ENCODE peak calls at places on chromosomes 12 and 14, in ten cellular contexts. One of them, this sample, is unnamed.

GRCh38 chr14:77027538-77028383 is 747 bp downstream of the IRF2BPL start:
- DNase-seq in WTC11: peak
- DNase-seq in choroid plexus epithelial cell: peak
- DNase-seq in fibroblast of the aortic adventitia: peak
- DNase-seq in tibial nerve: no peak
- DNase-seq in mesothelial cell of epicardium: peak
- DNase-seq in nephron progenitor cell: peak
- DNase-seq in GM12878: no peak
- DNase-seq in hepatocyte: peak
- DNase-seq in right atrium auricular region: no peak
- DNase-seq in this sample: peak

GRCh38 chr14:91317381-91318313 is 73.1 kb upstream of the GPR68 start:
- DNase-seq in WTC11: no peak
- DNase-seq in choroid plexus epithelial cell: no peak
- DNase-seq in fibroblast of the aortic adventitia: peak
- DNase-seq in tibial nerve: no peak
- DNase-seq in mesothelial cell of epicardium: no peak
- DNase-seq in nephron progenitor cell: no peak
- DNase-seq in GM12878: no peak
- DNase-seq in hepatocyte: no peak
- DNase-seq in right atrium auricular region: peak
- DNase-seq in this sample: peak

GRCh38 chr12:103840399-103840880 is 594 bp downstream of the NT5DC3 start:
- DNase-seq in WTC11: peak
- DNase-seq in choroid plexus epithelial cell: no peak
- DNase-seq in fibroblast of the aortic adventitia: peak
- DNase-seq in tibial nerve: no peak
- DNase-seq in mesothelial cell of epicardium: no peak
- DNase-seq in nephron progenitor cell: no peak
- DNase-seq in GM12878: no peak
- DNase-seq in hepatocyte: no peak
- DNase-seq in right atrium auricular region: no peak
- DNase-seq in this sample: peak

GRCh38 chr12:93079271-93079670 is 150.2 kb upstream of the EEA1 start:
- DNase-seq in WTC11: no peak
- DNase-seq in choroid plexus epithelial cell: no peak
- DNase-seq in fibroblast of the aortic adventitia: no peak
- DNase-seq in tibial nerve: no peak
- DNase-seq in mesothelial cell of epicardium: no peak
- DNase-seq in nephron progenitor cell: no peak
- DNase-seq in GM12878: no peak
- DNase-seq in hepatocyte: no peak
- DNase-seq in right atrium auricular region: no peak
- DNase-seq in this sample: no peak

GRCh38 chr14:93303659-93304058 is 29.2 kb downstream of the BTBD7 start:
- DNase-seq in WTC11: no peak
- DNase-seq in choroid plexus epithelial cell: no peak
- DNase-seq in fibroblast of the aortic adventitia: peak
- DNase-seq in tibial nerve: no peak
- DNase-seq in mesothelial cell of epicardium: no peak
- DNase-seq in nephron progenitor cell: no peak
- DNase-seq in GM12878: no peak
- DNase-seq in hepatocyte: no peak
- DNase-seq in right atrium auricular region: no peak
- DNase-seq in this sample: no peak

GRCh38 chr12:108798551-108799221 is 58.7 kb downstream of the SSH1 start:
- DNase-seq in WTC11: no peak
- DNase-seq in choroid plexus epithelial cell: peak
- DNase-seq in fibroblast of the aortic adventitia: peak
- DNase-seq in tibial nerve: no peak
- DNase-seq in mesothelial cell of epicardium: no peak
- DNase-seq in nephron progenitor cell: no peak
- DNase-seq in GM12878: no peak
- DNase-seq in hepatocyte: no peak
- DNase-seq in right atrium auricular region: no peak
- DNase-seq in this sample: peak

GRCh38 chr12:130506844-130507243 is 169.2 kb downstream of the PIWIL1 start:
- DNase-seq in WTC11: no peak
- DNase-seq in choroid plexus epithelial cell: no peak
- DNase-seq in fibroblast of the aortic adventitia: no peak
- DNase-seq in tibial nerve: no peak
- DNase-seq in mesothelial cell of epicardium: no peak
- DNase-seq in nephron progenitor cell: no peak
- DNase-seq in GM12878: no peak
- DNase-seq in hepatocyte: no peak
- DNase-seq in right atrium auricular region: no peak
- DNase-seq in this sample: no peak

GRCh38 chr14:89767861-89768268 is 186.7 kb downstream of the EFCAB11 start:
- DNase-seq in WTC11: peak
- DNase-seq in choroid plexus epithelial cell: peak
- DNase-seq in fibroblast of the aortic adventitia: peak
- DNase-seq in tibial nerve: no peak
- DNase-seq in mesothelial cell of epicardium: no peak
- DNase-seq in nephron progenitor cell: peak
- DNase-seq in GM12878: peak
- DNase-seq in hepatocyte: peak
- DNase-seq in right atrium auricular region: no peak
- DNase-seq in this sample: peak

GRCh38 chr12:115437061-115437567 is 753.1 kb upstream of the TBX3 start:
- DNase-seq in WTC11: no peak
- DNase-seq in choroid plexus epithelial cell: no peak
- DNase-seq in fibroblast of the aortic adventitia: peak
- DNase-seq in tibial nerve: no peak
- DNase-seq in mesothelial cell of epicardium: no peak
- DNase-seq in nephron progenitor cell: no peak
- DNase-seq in GM12878: no peak
- DNase-seq in hepatocyte: peak
- DNase-seq in right atrium auricular region: no peak
- DNase-seq in this sample: no peak

GRCh38 chr14:51548187-51548586 is 103.5 kb upstream of the FRMD6 start:
- DNase-seq in WTC11: no peak
- DNase-seq in choroid plexus epithelial cell: no peak
- DNase-seq in fibroblast of the aortic adventitia: no peak
- DNase-seq in tibial nerve: no peak
- DNase-seq in mesothelial cell of epicardium: no peak
- DNase-seq in nephron progenitor cell: no peak
- DNase-seq in GM12878: no peak
- DNase-seq in hepatocyte: no peak
- DNase-seq in right atrium auricular region: no peak
- DNase-seq in this sample: no peak

GRCh38 chr14:77582511-77582910 is 33.9 kb downstream of the SPTLC2 start:
- DNase-seq in WTC11: no peak
- DNase-seq in choroid plexus epithelial cell: no peak
- DNase-seq in fibroblast of the aortic adventitia: no peak
- DNase-seq in tibial nerve: no peak
- DNase-seq in mesothelial cell of epicardium: no peak
- DNase-seq in nephron progenitor cell: no peak
- DNase-seq in GM12878: no peak
- DNase-seq in hepatocyte: no peak
- DNase-seq in right atrium auricular region: no peak
- DNase-seq in this sample: no peak

GRCh38 chr12:88432536-88433462 is 147.5 kb downstream of the KITLG start:
- DNase-seq in WTC11: no peak
- DNase-seq in choroid plexus epithelial cell: no peak
- DNase-seq in fibroblast of the aortic adventitia: peak
- DNase-seq in tibial nerve: no peak
- DNase-seq in mesothelial cell of epicardium: no peak
- DNase-seq in nephron progenitor cell: peak
- DNase-seq in GM12878: no peak
- DNase-seq in hepatocyte: no peak
- DNase-seq in right atrium auricular region: no peak
- DNase-seq in this sample: no peak

GRCh38 chr14:105315211-105315721 is 718 bp downstream of the PACS2 start:
- DNase-seq in WTC11: peak
- DNase-seq in choroid plexus epithelial cell: peak
- DNase-seq in fibroblast of the aortic adventitia: peak
- DNase-seq in tibial nerve: no peak
- DNase-seq in mesothelial cell of epicardium: peak
- DNase-seq in nephron progenitor cell: peak
- DNase-seq in GM12878: no peak
- DNase-seq in hepatocyte: peak
- DNase-seq in right atrium auricular region: peak
- DNase-seq in this sample: peak

GRCh38 chr14:74463697-74464096 is 29.4 kb downstream of the NPC2 start:
- DNase-seq in WTC11: no peak
- DNase-seq in choroid plexus epithelial cell: no peak
- DNase-seq in fibroblast of the aortic adventitia: no peak
- DNase-seq in tibial nerve: no peak
- DNase-seq in mesothelial cell of epicardium: no peak
- DNase-seq in nephron progenitor cell: no peak
- DNase-seq in GM12878: no peak
- DNase-seq in hepatocyte: no peak
- DNase-seq in right atrium auricular region: no peak
- DNase-seq in this sample: no peak

GRCh38 chr14:50545618-50546017 is 13.2 kb upstream of the MAP4K5 start:
- DNase-seq in WTC11: no peak
- DNase-seq in choroid plexus epithelial cell: peak
- DNase-seq in fibroblast of the aortic adventitia: no peak
- DNase-seq in tibial nerve: no peak
- DNase-seq in mesothelial cell of epicardium: no peak
- DNase-seq in nephron progenitor cell: no peak
- DNase-seq in GM12878: no peak
- DNase-seq in hepatocyte: no peak
- DNase-seq in right atrium auricular region: no peak
- DNase-seq in this sample: peak

GRCh38 chr14:57060276-57060956 is 208.3 kb downstream of the EXOC5 start:
- DNase-seq in WTC11: no peak
- DNase-seq in choroid plexus epithelial cell: no peak
- DNase-seq in fibroblast of the aortic adventitia: no peak
- DNase-seq in tibial nerve: no peak
- DNase-seq in mesothelial cell of epicardium: no peak
- DNase-seq in nephron progenitor cell: no peak
- DNase-seq in GM12878: peak
- DNase-seq in hepatocyte: peak
- DNase-seq in right atrium auricular region: no peak
- DNase-seq in this sample: peak

GRCh38 chr14:100727565-100728240 is 1.0 kb downstream of the DLK1 start:
- DNase-seq in WTC11: no peak
- DNase-seq in choroid plexus epithelial cell: no peak
- DNase-seq in fibroblast of the aortic adventitia: no peak
- DNase-seq in tibial nerve: no peak
- DNase-seq in mesothelial cell of epicardium: no peak
- DNase-seq in nephron progenitor cell: no peak
- DNase-seq in GM12878: no peak
- DNase-seq in hepatocyte: no peak
- DNase-seq in right atrium auricular region: no peak
- DNase-seq in this sample: no peak
- TF ChIP-seq CTCF in WTC11: no peak
- TF ChIP-seq CTCF in choroid plexus epithelial cell: no peak
- TF ChIP-seq CTCF in fibroblast of the aortic adventitia: no peak
- TF ChIP-seq CTCF in tibial nerve: no peak
- TF ChIP-seq CTCF in mesothelial cell of epicardium: no peak
- TF ChIP-seq CTCF in nephron progenitor cell: no peak
- TF ChIP-seq CTCF in GM12878: no peak
- TF ChIP-seq CTCF in hepatocyte: no peak
- TF ChIP-seq CTCF in right atrium auricular region: no peak
- TF ChIP-seq CTCF in this sample: no peak

DNA sequence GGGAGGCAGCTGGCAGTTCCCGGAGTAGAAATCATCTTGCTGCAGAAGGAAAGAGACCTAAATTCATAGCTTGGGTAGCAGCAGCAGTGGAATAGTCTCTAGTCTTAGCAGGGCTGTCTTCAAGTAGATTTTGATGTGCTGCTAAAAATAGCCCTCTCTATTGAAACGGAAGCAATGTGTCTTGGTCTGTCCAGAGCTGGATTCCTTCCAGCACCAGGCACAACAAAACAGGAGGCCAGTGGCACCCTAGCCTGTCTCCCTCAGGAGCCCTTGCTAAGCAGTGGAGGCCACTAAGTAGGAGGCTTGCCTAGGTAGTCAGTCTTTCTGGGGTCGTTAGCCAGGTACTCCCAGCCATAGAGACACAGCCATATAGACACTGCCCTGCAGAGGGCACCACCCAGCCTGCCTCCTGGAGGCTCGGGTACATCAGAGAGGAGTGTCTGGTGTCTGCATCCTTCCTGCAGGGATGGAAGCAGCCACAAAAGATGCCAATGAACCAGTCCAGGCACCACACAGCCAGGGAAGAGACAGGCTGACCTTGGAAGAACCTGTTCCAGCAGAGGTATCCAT is 97.5 kb downstream of the CRACR2A start:
- DNase-seq in WTC11: peak
- DNase-seq in choroid plexus epithelial cell: peak
- DNase-seq in fibroblast of the aortic adventitia: peak
- DNase-seq in tibial nerve: no peak
- DNase-seq in mesothelial cell of epicardium: no peak
- DNase-seq in nephron progenitor cell: no peak
- DNase-seq in GM12878: no peak
- DNase-seq in hepatocyte: no peak
- DNase-seq in right atrium auricular region: no peak
- DNase-seq in this sample: peak
- TF ChIP-seq CTCF in WTC11: no peak
- TF ChIP-seq CTCF in choroid plexus epithelial cell: peak
- TF ChIP-seq CTCF in fibroblast of the aortic adventitia: peak
- TF ChIP-seq CTCF in tibial nerve: no peak
- TF ChIP-seq CTCF in mesothelial cell of epicardium: no peak
- TF ChIP-seq CTCF in nephron progenitor cell: no peak
- TF ChIP-seq CTCF in GM12878: peak
- TF ChIP-seq CTCF in hepatocyte: peak
- TF ChIP-seq CTCF in right atrium auricular region: no peak
- TF ChIP-seq CTCF in this sample: no peak

GRCh38 chr12:23959826-23960225 is 10.4 kb upstream of the SOX5 start:
- DNase-seq in WTC11: no peak
- DNase-seq in choroid plexus epithelial cell: no peak
- DNase-seq in fibroblast of the aortic adventitia: no peak
- DNase-seq in tibial nerve: no peak
- DNase-seq in mesothelial cell of epicardium: no peak
- DNase-seq in nephron progenitor cell: no peak
- DNase-seq in GM12878: no peak
- DNase-seq in hepatocyte: no peak
- DNase-seq in right atrium auricular region: no peak
- DNase-seq in this sample: no peak
- TF ChIP-seq CTCF in WTC11: no peak
- TF ChIP-seq CTCF in choroid plexus epithelial cell: no peak
- TF ChIP-seq CTCF in fibroblast of the aortic adventitia: no peak
- TF ChIP-seq CTCF in tibial nerve: no peak
- TF ChIP-seq CTCF in mesothelial cell of epicardium: no peak
- TF ChIP-seq CTCF in nephron progenitor cell: no peak
- TF ChIP-seq CTCF in GM12878: no peak
- TF ChIP-seq CTCF in hepatocyte: no peak
- TF ChIP-seq CTCF in right atrium auricular region: no peak
- TF ChIP-seq CTCF in this sample: no peak

DNA sequence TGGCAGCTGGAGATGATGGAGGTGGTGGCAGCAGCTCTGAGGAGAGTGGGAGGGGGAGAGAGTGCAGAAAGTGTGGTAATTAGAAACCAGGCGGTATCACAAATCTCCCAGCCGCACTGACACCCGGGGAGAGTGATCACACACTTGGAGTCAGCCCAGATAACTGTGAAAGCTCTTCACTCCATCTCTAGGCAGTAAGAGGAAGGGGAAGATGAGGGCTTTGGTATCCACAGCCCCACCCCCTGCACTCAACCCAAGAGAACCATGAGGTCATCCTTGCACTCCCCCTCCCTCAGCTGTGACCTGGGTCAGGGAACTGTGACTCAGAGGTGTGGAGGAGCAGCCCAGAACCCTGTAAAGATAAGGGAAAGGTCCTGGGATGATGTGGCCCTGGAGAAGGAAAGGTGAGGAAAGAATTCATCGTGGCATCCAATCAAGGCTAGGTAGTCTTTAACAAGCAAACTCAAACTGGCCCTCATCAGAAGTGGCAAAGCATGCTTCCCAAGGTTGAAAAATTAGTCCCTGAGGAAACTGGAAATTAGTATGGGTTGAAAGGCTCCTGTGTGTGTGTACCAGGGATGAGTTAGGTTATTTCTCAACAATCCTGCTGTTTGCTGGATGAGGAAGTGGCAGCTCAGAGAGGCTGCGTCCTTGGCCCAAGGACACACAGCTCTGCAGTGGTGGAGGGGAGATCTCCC is 111.0 kb upstream of the LHX5 start:
- DNase-seq in WTC11: no peak
- DNase-seq in choroid plexus epithelial cell: no peak
- DNase-seq in fibroblast of the aortic adventitia: no peak
- DNase-seq in tibial nerve: no peak
- DNase-seq in mesothelial cell of epicardium: no peak
- DNase-seq in nephron progenitor cell: peak
- DNase-seq in GM12878: no peak
- DNase-seq in hepatocyte: no peak
- DNase-seq in right atrium auricular region: no peak
- DNase-seq in this sample: no peak
- TF ChIP-seq CTCF in WTC11: no peak
- TF ChIP-seq CTCF in choroid plexus epithelial cell: no peak
- TF ChIP-seq CTCF in fibroblast of the aortic adventitia: no peak
- TF ChIP-seq CTCF in tibial nerve: no peak
- TF ChIP-seq CTCF in mesothelial cell of epicardium: no peak
- TF ChIP-seq CTCF in nephron progenitor cell: no peak
- TF ChIP-seq CTCF in GM12878: no peak
- TF ChIP-seq CTCF in hepatocyte: no peak
- TF ChIP-seq CTCF in right atrium auricular region: no peak
- TF ChIP-seq CTCF in this sample: no peak